ENCODE peak calls at places on chromosome 10, in eight cellular contexts. One of them, this sample, is unnamed.

GRCh38 chr10:125880719-125881118 is 373 bp downstream of the DHX32 start:
- DNase-seq in A549: no peak
- DNase-seq in right lobe of liver: no peak
- DNase-seq in prostate gland: no peak
- DNase-seq in Peyer's patch: no peak
- DNase-seq in HCT116: no peak
- DNase-seq in body of pancreas: no peak
- DNase-seq in uterus: no peak
- DNase-seq in this sample: no peak

GRCh38 chr10:55024718-55025117 is 223.7 kb upstream of the PCDH15 start:
- DNase-seq in HCT116: no peak
- DNase-seq in right lobe of liver: no peak
- DNase-seq in A549: no peak
- DNase-seq in body of pancreas: no peak
- DNase-seq in Peyer's patch: no peak
- DNase-seq in uterus: no peak
- DNase-seq in prostate gland: no peak
- DNase-seq in this sample: peak

GRCh38 chr10:33139191-33139646 is 181.2 kb upstream of the ITGB1 start:
- DNase-seq in HCT116: no peak
- DNase-seq in right lobe of liver: no peak
- DNase-seq in Peyer's patch: peak
- DNase-seq in A549: no peak
- DNase-seq in uterus: no peak
- DNase-seq in prostate gland: no peak
- DNase-seq in body of pancreas: no peak
- DNase-seq in this sample: peak

GRCh38 chr10:102287991-102288390 is 42.7 kb downstream of the GBF1 start:
- DNase-seq in body of pancreas: no peak
- DNase-seq in HCT116: no peak
- DNase-seq in Peyer's patch: no peak
- DNase-seq in A549: no peak
- DNase-seq in prostate gland: no peak
- DNase-seq in right lobe of liver: no peak
- DNase-seq in uterus: no peak
- DNase-seq in this sample: no peak

GRCh38 chr10:96073722-96074121 is 30.3 kb downstream of the CCNJ start:
- DNase-seq in right lobe of liver: no peak
- DNase-seq in HCT116: peak
- DNase-seq in A549: no peak
- DNase-seq in Peyer's patch: no peak
- DNase-seq in uterus: no peak
- DNase-seq in body of pancreas: no peak
- DNase-seq in prostate gland: no peak
- DNase-seq in this sample: no peak

GRCh38 chr10:63627881-63628296 is 106.7 kb downstream of the REEP3 start:
- DNase-seq in prostate gland: no peak
- DNase-seq in body of pancreas: no peak
- DNase-seq in A549: no peak
- DNase-seq in Peyer's patch: no peak
- DNase-seq in uterus: no peak
- DNase-seq in right lobe of liver: no peak
- DNase-seq in HCT116: no peak
- DNase-seq in this sample: no peak

GRCh38 chr10:100319736-100320135 is 10.3 kb downstream of the PKD2L1 start:
- DNase-seq in right lobe of liver: no peak
- DNase-seq in A549: no peak
- DNase-seq in HCT116: no peak
- DNase-seq in body of pancreas: no peak
- DNase-seq in uterus: no peak
- DNase-seq in Peyer's patch: no peak
- DNase-seq in prostate gland: no peak
- DNase-seq in this sample: no peak

GRCh38 chr10:17454181-17454800 is at the start of gene ST8SIA6:
- DNase-seq in HCT116: no peak
- DNase-seq in Peyer's patch: no peak
- DNase-seq in A549: peak
- DNase-seq in body of pancreas: peak
- DNase-seq in uterus: no peak
- DNase-seq in prostate gland: peak
- DNase-seq in right lobe of liver: peak
- DNase-seq in this sample: peak

GRCh38 chr10:131931981-131932380 is 31.2 kb downstream of the PPP2R2D start:
- DNase-seq in right lobe of liver: no peak
- DNase-seq in body of pancreas: no peak
- DNase-seq in uterus: no peak
- DNase-seq in HCT116: no peak
- DNase-seq in Peyer's patch: no peak
- DNase-seq in A549: no peak
- DNase-seq in prostate gland: no peak
- DNase-seq in this sample: no peak

GRCh38 chr10:48333856-48334255 is 27.4 kb downstream of the MAPK8 start:
- DNase-seq in Peyer's patch: no peak
- DNase-seq in body of pancreas: no peak
- DNase-seq in A549: no peak
- DNase-seq in HCT116: peak
- DNase-seq in uterus: no peak
- DNase-seq in right lobe of liver: no peak
- DNase-seq in prostate gland: no peak
- DNase-seq in this sample: no peak

GRCh38 chr10:125768217-125768616 is 7.4 kb downstream of the MMP21 start:
- DNase-seq in HCT116: no peak
- DNase-seq in body of pancreas: no peak
- DNase-seq in right lobe of liver: no peak
- DNase-seq in A549: peak
- DNase-seq in prostate gland: no peak
- DNase-seq in Peyer's patch: no peak
- DNase-seq in uterus: no peak
- DNase-seq in this sample: peak

GRCh38 chr10:105950410-105950809 is 1214.1 kb downstream of the SORCS1 start:
- DNase-seq in uterus: no peak
- DNase-seq in HCT116: no peak
- DNase-seq in right lobe of liver: peak
- DNase-seq in Peyer's patch: no peak
- DNase-seq in A549: peak
- DNase-seq in body of pancreas: peak
- DNase-seq in prostate gland: peak
- DNase-seq in this sample: peak

GRCh38 chr10:119176166-119176565 is 2.4 kb downstream of the PRDX3 start:
- DNase-seq in prostate gland: no peak
- DNase-seq in right lobe of liver: no peak
- DNase-seq in HCT116: no peak
- DNase-seq in uterus: no peak
- DNase-seq in A549: no peak
- DNase-seq in Peyer's patch: no peak
- DNase-seq in body of pancreas: no peak
- DNase-seq in this sample: no peak

GRCh38 chr10:49750546-49750945 is 11.6 kb downstream of the OGDHL start:
- DNase-seq in body of pancreas: no peak
- DNase-seq in A549: no peak
- DNase-seq in prostate gland: peak
- DNase-seq in HCT116: no peak
- DNase-seq in Peyer's patch: no peak
- DNase-seq in right lobe of liver: no peak
- DNase-seq in uterus: no peak
- DNase-seq in this sample: no peak

GRCh38 chr10:16992611-16993119 is 136.9 kb downstream of the CUBN start:
- DNase-seq in body of pancreas: no peak
- DNase-seq in right lobe of liver: no peak
- DNase-seq in uterus: no peak
- DNase-seq in Peyer's patch: no peak
- DNase-seq in A549: no peak
- DNase-seq in prostate gland: peak
- DNase-seq in HCT116: no peak
- DNase-seq in this sample: no peak

GRCh38 chr10:126598009-126598408 is 72.5 kb downstream of the C10orf90 start:
- DNase-seq in A549: peak
- DNase-seq in uterus: no peak
- DNase-seq in HCT116: peak
- DNase-seq in Peyer's patch: no peak
- DNase-seq in right lobe of liver: peak
- DNase-seq in prostate gland: peak
- DNase-seq in body of pancreas: peak
- DNase-seq in this sample: peak

DNA sequence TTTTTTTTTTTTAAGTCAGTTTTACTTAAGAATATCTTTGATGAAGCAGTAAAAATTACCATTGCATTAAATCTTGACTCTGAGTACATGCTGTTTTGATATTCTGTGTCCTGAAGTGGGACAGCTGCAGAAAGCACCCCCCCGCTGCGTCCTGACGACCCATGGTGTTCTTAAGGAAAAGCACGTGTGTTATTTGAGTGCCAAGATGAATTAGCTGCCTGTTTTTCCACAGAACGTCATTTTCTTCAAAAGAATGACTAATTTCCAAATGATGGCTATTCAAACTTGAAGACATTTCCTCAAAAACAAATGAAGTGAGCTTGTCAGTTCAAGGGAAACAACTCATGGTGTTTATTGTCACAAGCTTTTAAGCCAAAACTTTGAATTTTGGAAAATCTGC is 45.9 kb downstream of the CREM start:
- DNase-seq in uterus: peak
- DNase-seq in A549: no peak
- DNase-seq in prostate gland: no peak
- DNase-seq in HCT116: no peak
- DNase-seq in body of pancreas: no peak
- DNase-seq in Peyer's patch: no peak
- DNase-seq in right lobe of liver: no peak
- DNase-seq in this sample: peak
- H3K4me3 ChIP-seq in uterus: no peak
- H3K4me3 ChIP-seq in A549: no peak
- H3K4me3 ChIP-seq in prostate gland: no peak
- H3K4me3 ChIP-seq in HCT116: no peak
- H3K4me3 ChIP-seq in body of pancreas: no peak
- H3K4me3 ChIP-seq in Peyer's patch: no peak
- H3K4me3 ChIP-seq in right lobe of liver: no peak
- H3K4me3 ChIP-seq in this sample: no peak

GRCh38 chr10:69449841-69450240 is 1.4 kb upstream of the TSPAN15 start:
- DNase-seq in HCT116: peak
- DNase-seq in Peyer's patch: peak
- DNase-seq in right lobe of liver: peak
- DNase-seq in prostate gland: no peak
- DNase-seq in uterus: peak
- DNase-seq in body of pancreas: peak
- DNase-seq in A549: peak
- DNase-seq in this sample: peak

GRCh38 chr10:69452676-69453415 is 1.6 kb downstream of the TSPAN15 start:
- DNase-seq in prostate gland: no peak
- DNase-seq in uterus: no peak
- DNase-seq in Peyer's patch: no peak
- DNase-seq in A549: no peak
- DNase-seq in right lobe of liver: no peak
- DNase-seq in body of pancreas: no peak
- DNase-seq in HCT116: no peak
- DNase-seq in this sample: no peak

GRCh38 chr10:69451784-69452251 is 553 bp downstream of the TSPAN15 start:
- DNase-seq in right lobe of liver: no peak
- DNase-seq in Peyer's patch: no peak
- DNase-seq in HCT116: no peak
- DNase-seq in uterus: no peak
- DNase-seq in prostate gland: peak
- DNase-seq in A549: no peak
- DNase-seq in body of pancreas: peak
- DNase-seq in this sample: peak

GRCh38 chr10:69453759-69454158 is 2.5 kb downstream of the TSPAN15 start:
- DNase-seq in prostate gland: peak
- DNase-seq in uterus: no peak
- DNase-seq in HCT116: no peak
- DNase-seq in body of pancreas: no peak
- DNase-seq in Peyer's patch: no peak
- DNase-seq in right lobe of liver: no peak
- DNase-seq in A549: no peak
- DNase-seq in this sample: peak

DNA sequence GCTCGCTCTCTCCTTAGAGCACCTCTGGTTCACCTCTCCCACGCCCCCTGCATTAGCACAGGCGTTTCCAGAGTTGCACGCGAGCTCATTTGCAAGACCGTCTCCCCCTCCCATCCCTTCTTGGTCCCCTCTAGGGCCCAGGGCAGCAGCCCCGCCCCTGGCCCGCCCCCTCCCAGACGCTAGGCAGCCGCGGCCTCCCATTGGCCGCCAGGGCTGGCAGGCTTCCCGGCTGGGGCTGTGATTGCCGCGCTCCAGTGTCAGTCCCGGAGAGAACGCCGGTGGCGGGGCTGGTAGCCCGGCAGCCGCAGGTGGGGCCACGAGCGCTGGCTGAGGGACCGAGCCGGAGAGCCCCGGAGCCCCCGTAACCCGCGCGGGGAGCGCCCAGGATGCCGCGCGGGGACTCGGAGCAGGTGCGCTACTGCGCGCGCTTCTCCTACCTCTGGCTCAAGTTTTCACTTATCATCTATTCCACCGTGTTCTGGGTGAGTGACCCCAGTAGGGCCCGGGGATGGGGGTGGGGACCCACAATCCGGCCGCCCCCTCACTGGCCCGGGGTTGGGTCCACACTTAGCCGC is at the start of gene TSPAN15:
- DNase-seq in Peyer's patch: peak
- DNase-seq in body of pancreas: peak
- DNase-seq in prostate gland: peak
- DNase-seq in right lobe of liver: peak
- DNase-seq in A549: peak
- DNase-seq in HCT116: peak
- DNase-seq in uterus: peak
- DNase-seq in this sample: peak
- TF ChIP-seq POLR2A in Peyer's patch: no peak
- TF ChIP-seq POLR2A in body of pancreas: peak
- TF ChIP-seq POLR2A in prostate gland: peak
- TF ChIP-seq POLR2A in right lobe of liver: peak
- TF ChIP-seq POLR2A in A549: peak
- TF ChIP-seq POLR2A in HCT116: no peak
- TF ChIP-seq POLR2A in uterus: peak
- TF ChIP-seq POLR2A in this sample: no peak

DNA sequence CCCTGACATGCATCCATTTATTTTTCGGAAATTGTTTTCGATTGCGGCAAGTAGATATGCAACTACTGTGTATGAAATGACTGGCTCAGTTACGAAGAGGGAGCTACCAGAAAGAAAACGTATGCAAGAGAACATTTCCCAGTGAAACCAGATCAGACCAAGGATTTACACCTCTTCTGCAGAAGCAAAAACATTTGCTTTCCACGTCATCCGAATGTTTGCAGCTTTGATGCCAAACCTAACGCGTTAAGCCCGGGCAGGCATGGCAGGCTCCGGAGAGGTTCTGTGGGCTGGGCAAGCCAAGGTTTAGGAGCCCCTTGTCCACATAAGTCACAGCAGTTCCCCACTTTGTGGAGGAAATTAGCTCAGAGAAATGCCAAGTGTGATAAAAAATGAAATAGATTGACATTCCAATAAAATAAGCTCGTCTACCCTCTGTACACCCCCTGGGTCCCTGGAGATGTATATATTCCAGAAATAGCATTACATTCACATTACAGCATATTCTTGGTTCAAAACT is 81.3 kb downstream of the LYZL1 start:
- DNase-seq in Peyer's patch: no peak
- DNase-seq in body of pancreas: no peak
- DNase-seq in prostate gland: no peak
- DNase-seq in A549: no peak
- DNase-seq in HCT116: no peak
- DNase-seq in right lobe of liver: no peak
- DNase-seq in uterus: no peak
- DNase-seq in this sample: no peak
- H3K27ac ChIP-seq in Peyer's patch: no peak
- H3K27ac ChIP-seq in body of pancreas: no peak
- H3K27ac ChIP-seq in prostate gland: no peak
- H3K27ac ChIP-seq in A549: no peak
- H3K27ac ChIP-seq in HCT116: no peak
- H3K27ac ChIP-seq in right lobe of liver: no peak
- H3K27ac ChIP-seq in uterus: no peak
- H3K27ac ChIP-seq in this sample: no peak

GRCh38 chr10:43573250-43574034 is 974 bp downstream of the ZNF239 start:
- DNase-seq in A549: no peak
- DNase-seq in prostate gland: no peak
- DNase-seq in right lobe of liver: no peak
- DNase-seq in body of pancreas: no peak
- DNase-seq in uterus: no peak
- DNase-seq in HCT116: no peak
- DNase-seq in Peyer's patch: no peak
- DNase-seq in this sample: peak
- H3K4me3 ChIP-seq in A549: peak
- H3K4me3 ChIP-seq in prostate gland: peak
- H3K4me3 ChIP-seq in right lobe of liver: peak
- H3K4me3 ChIP-seq in body of pancreas: peak
- H3K4me3 ChIP-seq in uterus: peak
- H3K4me3 ChIP-seq in HCT116: peak
- H3K4me3 ChIP-seq in Peyer's patch: peak
- H3K4me3 ChIP-seq in this sample: peak

This sample was measured in thyroid gland.